ENCODE peak calls at places on chromosomes 2 and 18, in seven cellular contexts. L is fibroblast of the aortic adventitia, D is dorsolateral prefrontal cortex, U is tibial artery, T is AG04450, H is cardiac muscle cell, X is lower lobe of right lung. R is an unnamed sample.

GRCh38 chr2:121248766-121249343 is 36.1 kb downstream of the TFCP2L1 start:
- DNase-seq in H (no peak), D (no peak), T (no peak), U (peak), X (no peak), L (no peak), R (no peak)

GRCh38 chr2:128379021-128380005 is 60.6 kb upstream of the HS6ST1 start:
- DNase-seq in U (peak), L (peak), H (no peak), T (peak), D (peak), X (peak), R (peak)

GRCh38 chr2:171281116-171281515 is 120.4 kb upstream of the TLK1 start:
- DNase-seq in H (no peak), X (no peak), L (no peak), T (no peak), U (no peak), D (no peak), R (no peak)

GRCh38 chr2:148493822-148494563 is 150.6 kb upstream of the EPC2 start:
- DNase-seq in U (no peak), D (no peak), T (no peak), L (no peak), X (no peak), H (no peak), R (no peak)

GRCh38 chr2:190882831-190883582 is 2.4 kb downstream of the GLS start:
- DNase-seq in T (no peak), H (no peak), X (no peak), U (no peak), D (no peak), L (peak), R (no peak)

GRCh38 chr18:77059294-77059916 is 73.2 kb downstream of the MBP start:
- DNase-seq in H (peak), X (no peak), L (peak), U (no peak), T (no peak), D (no peak), R (peak)

GRCh38 chr18:52694804-52695203 is 354.8 kb downstream of the DCC start:
- DNase-seq in T (no peak), L (no peak), H (no peak), D (no peak), X (no peak), U (no peak), R (peak)

GRCh38 chr2:99072556-99072955 is 69.0 kb upstream of the C2orf15 start:
- DNase-seq in X (no peak), L (no peak), U (no peak), T (no peak), D (no peak), H (peak), R (no peak)

GRCh38 chr18:63022429-63023022 is 297.0 kb downstream of the BCL2 start:
- DNase-seq in T (no peak), H (peak), X (no peak), L (no peak), D (no peak), U (no peak), R (peak)

GRCh38 chr18:62384610-62385097 is 59.5 kb downstream of the TNFRSF11A start:
- DNase-seq in L (peak), U (no peak), H (no peak), T (no peak), X (no peak), D (no peak), R (peak)

GRCh38 chr2:231515603-231516002 is 14.6 kb downstream of the NMUR1 start:
- DNase-seq in U (no peak), X (no peak), H (no peak), D (no peak), L (no peak), T (no peak), R (no peak)

GRCh38 chr2:47070920-47071824 is 83.9 kb downstream of the STPG4 start:
- DNase-seq in H (no peak), X (peak), D (peak), L (peak), T (peak), U (peak), R (peak)

GRCh38 chr2:12155308-12156061 is 409.1 kb downstream of the LPIN1 start:
- DNase-seq in X (no peak), D (no peak), H (no peak), U (no peak), L (peak), T (peak), R (no peak)

GRCh38 chr2:158953454-158953853 is 15.0 kb upstream of the TANC1 start:
- DNase-seq in D (no peak), T (no peak), U (no peak), H (no peak), X (no peak), L (peak), R (no peak)

GRCh38 chr18:67385455-67385854 is 131.1 kb downstream of the DSEL start:
- DNase-seq in U (no peak), T (no peak), D (no peak), X (no peak), H (no peak), L (peak), R (no peak)

GRCh38 chr2:37569986-37570688 is 101.3 kb downstream of the CDC42EP3 start:
- DNase-seq in T (no peak), X (no peak), L (peak), D (no peak), H (no peak), U (no peak), R (no peak)

GRCh38 chr18:76394780-76395476 is 100.1 kb downstream of the ZNF516 start:
- DNase-seq in U (no peak), X (no peak), H (no peak), T (no peak), D (no peak), L (peak), R (peak)

GRCh38 chr2:27233341-27233740 is 16.2 kb downstream of the CAD start:
- DNase-seq in T (no peak), U (no peak), L (no peak), H (no peak), D (no peak), X (no peak), R (no peak)

GRCh38 chr2:214126135-214126534 is 284.7 kb upstream of the VWC2L start:
- DNase-seq in H (no peak), X (no peak), U (no peak), T (no peak), L (peak), D (no peak), R (no peak)

GRCh38 chr2:169452080-169452479 is 27.2 kb upstream of the BBS5 start:
- DNase-seq in X (no peak), U (no peak), L (peak), T (no peak), D (no peak), H (peak), R (no peak)

GRCh38 chr18:9757851-9758587 is 49.9 kb downstream of the RAB31 start:
- DNase-seq in X (no peak), T (no peak), D (no peak), H (no peak), U (no peak), L (peak), R (no peak)

GRCh38 chr2:209525834-209526281 is 102.0 kb downstream of the MAP2 start:
- DNase-seq in D (no peak), H (no peak), X (no peak), U (no peak), T (peak), L (peak), R (no peak)

GRCh38 chr2:121633463-121633862 is 15.8 kb downstream of the CLASP1 start:
- DNase-seq in H (peak), D (no peak), T (no peak), U (no peak), L (no peak), X (no peak), R (no peak)

GRCh38 chr2:125713533-125713932 is 942.4 kb upstream of the GYPC start:
- DNase-seq in L (no peak), H (no peak), D (no peak), U (no peak), T (no peak), X (no peak), R (no peak)

GRCh38 chr2:29228276-29228675 is 113.1 kb downstream of the CLIP4 start:
- DNase-seq in H (no peak), D (no peak), X (no peak), U (no peak), T (no peak), L (peak), R (no peak)

GRCh38 chr2:147450661-147451060 is 394.2 kb upstream of the ACVR2A start:
- DNase-seq in D (no peak), U (no peak), T (no peak), L (no peak), H (no peak), X (no peak), R (no peak)

GRCh38 chr2:54371461-54372065 is 84.6 kb upstream of the SPTBN1 start:
- DNase-seq in D (peak), T (no peak), X (no peak), H (no peak), L (no peak), U (no peak), R (no peak)

GRCh38 chr2:215355801-215356200 is 43.9 kb downstream of the ATIC start:
- DNase-seq in X (no peak), U (no peak), H (no peak), T (no peak), L (peak), D (no peak), R (no peak)

GRCh38 chr2:148303166-148303565 is 282.3 kb downstream of the MBD5 start:
- DNase-seq in H (no peak), D (no peak), X (no peak), L (no peak), U (no peak), T (no peak), R (no peak)

GRCh38 chr2:179579744-179580143 is 281.7 kb downstream of the ZNF385B start:
- DNase-seq in D (no peak), X (no peak), T (no peak), L (no peak), U (no peak), H (no peak), R (no peak)

GRCh38 chr2:201698588-201699226 is at the start of gene MPP4:
- DNase-seq in X (no peak), U (no peak), T (no peak), H (no peak), L (peak), D (no peak), R (no peak)

GRCh38 chr18:60892441-60892840 is 440.8 kb upstream of the CDH20 start:
- DNase-seq in H (no peak), U (no peak), L (peak), T (no peak), X (no peak), D (no peak), R (no peak)

DNA sequence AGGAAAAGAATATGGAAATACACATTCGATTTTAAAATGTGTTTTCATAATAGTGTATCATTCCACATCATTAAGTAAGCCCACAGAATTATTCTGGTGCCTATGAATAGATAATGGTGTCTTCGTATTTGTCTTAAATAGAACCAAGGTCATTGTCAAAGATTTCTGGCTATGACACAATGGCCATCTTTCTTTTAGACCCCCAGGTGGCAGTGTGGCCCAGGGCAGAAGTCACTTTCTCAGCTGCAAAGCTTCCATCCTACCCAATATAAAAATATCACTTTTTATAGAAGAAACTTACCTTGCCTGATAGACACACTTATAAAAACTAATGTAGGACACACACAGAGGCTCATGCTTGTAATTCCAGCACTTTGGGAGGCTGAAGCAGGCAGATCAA is 57.5 kb downstream of the ZRANB3 start:
- DNase-seq in L (peak), H (peak), D (no peak), X (no peak), U (no peak), T (no peak), R (peak)
- TF ChIP-seq CTCF in L (peak), H (peak), D (peak), X (peak), U (peak), T (peak), R (peak)

DNA sequence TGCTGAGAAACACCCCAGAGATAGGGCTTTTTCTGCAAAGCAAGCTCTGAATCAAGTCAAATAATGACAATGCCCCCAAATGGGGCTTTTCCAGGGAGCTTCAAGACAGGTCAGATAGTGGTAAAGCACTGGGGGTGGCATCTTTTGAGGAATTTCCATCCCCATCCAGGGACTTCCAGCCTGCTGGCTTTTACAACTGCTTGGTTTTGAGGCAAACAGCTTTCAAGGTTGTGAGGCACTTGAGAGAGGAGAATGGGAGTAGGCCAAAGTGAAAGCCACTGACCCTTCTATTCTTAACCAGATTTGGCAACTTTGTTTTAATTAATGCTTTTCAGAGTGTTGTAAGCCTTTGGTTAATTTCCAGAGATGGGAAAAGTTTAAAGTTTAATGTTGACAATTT is 762.0 kb upstream of the POU3F3 start:
- DNase-seq in H (no peak), U (no peak), T (no peak), D (no peak), X (no peak), L (no peak), R (peak)
- TF ChIP-seq CTCF in H (no peak), U (no peak), T (no peak), D (no peak), X (no peak), L (no peak), R (no peak)

GRCh38 chr2:200658278-200658864 is 72.6 kb downstream of the AOX1 start:
- DNase-seq in T (no peak), X (no peak), H (no peak), D (no peak), L (peak), U (no peak), R (peak)
- TF ChIP-seq CTCF in T (no peak), X (no peak), H (no peak), D (no peak), L (no peak), U (no peak), R (no peak)

DNA sequence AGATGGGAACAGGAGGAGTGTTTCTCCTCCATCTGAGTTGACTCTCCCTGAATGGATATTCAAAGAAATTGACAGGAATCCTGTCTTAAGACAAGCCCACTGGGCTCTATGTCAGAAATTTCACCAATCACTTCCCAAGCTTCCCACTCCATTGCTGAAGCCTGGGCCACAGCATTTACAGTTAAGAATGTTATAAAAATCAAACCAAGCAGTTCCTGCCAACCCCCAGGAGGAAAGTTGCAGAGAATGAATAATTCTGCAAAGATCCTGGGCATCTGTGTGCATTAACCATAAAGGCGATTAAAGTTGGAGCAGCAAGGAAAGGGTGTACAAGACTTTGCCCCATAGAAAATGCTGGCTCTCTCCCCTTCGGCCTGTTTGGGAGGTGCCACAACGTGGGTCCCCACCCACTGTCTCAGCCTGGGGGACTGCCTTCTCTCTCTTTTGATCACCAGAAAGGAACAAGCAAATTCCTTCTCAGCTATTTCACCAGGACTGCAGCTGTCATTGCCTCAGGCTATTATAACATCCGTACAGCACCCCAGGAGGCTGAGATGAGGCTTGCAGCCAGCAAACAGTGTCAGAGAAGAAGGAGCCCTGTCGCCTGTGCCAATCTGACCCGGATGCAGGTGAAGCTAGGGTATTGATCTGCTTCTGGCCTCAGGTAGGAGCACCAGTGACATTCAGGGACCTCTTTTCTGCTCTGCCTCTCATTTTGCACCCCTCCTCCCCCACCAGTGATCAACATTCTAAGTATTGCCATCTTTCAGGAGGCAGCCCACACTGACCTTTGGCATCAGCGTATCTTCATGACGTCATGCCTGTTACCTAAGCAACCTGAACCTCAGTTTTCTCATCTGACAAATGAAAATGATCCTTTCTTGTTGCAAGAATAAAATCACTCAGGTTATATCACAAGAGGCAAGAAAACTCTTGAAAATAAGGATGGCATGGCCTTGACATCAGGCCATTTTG is 219.0 kb downstream of the SH3BP4 start:
- DNase-seq in L (peak), T (peak), D (no peak), H (peak), X (no peak), U (no peak), R (no peak)
- TF ChIP-seq CTCF in L (peak), T (peak), D (no peak), H (peak), X (no peak), U (no peak), R (no peak)

DNA sequence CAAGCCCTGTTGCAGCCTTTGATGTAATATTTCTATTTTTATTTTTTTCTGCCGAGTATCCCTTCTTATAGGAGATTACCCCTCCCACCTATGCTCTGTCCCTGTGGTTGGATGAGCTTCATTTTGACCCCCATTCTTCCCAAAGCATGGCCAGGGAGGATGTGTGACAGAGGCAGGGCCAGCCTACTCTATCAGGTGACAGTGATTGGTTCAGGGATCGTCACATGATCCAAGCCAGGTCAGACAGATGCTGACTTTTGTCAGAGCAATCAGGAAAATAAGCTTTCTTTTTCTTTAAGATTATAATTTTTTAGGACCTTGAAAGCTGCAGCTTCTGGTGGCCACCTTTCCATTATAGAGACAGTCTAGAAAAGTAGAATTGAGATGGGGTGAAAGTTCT is 314.3 kb downstream of the NUP35 start:
- DNase-seq in U (no peak), H (no peak), L (no peak), X (no peak), T (no peak), D (no peak), R (no peak)
- TF ChIP-seq CTCF in U (no peak), H (no peak), L (no peak), X (no peak), T (no peak), D (no peak), R (no peak)

DNA sequence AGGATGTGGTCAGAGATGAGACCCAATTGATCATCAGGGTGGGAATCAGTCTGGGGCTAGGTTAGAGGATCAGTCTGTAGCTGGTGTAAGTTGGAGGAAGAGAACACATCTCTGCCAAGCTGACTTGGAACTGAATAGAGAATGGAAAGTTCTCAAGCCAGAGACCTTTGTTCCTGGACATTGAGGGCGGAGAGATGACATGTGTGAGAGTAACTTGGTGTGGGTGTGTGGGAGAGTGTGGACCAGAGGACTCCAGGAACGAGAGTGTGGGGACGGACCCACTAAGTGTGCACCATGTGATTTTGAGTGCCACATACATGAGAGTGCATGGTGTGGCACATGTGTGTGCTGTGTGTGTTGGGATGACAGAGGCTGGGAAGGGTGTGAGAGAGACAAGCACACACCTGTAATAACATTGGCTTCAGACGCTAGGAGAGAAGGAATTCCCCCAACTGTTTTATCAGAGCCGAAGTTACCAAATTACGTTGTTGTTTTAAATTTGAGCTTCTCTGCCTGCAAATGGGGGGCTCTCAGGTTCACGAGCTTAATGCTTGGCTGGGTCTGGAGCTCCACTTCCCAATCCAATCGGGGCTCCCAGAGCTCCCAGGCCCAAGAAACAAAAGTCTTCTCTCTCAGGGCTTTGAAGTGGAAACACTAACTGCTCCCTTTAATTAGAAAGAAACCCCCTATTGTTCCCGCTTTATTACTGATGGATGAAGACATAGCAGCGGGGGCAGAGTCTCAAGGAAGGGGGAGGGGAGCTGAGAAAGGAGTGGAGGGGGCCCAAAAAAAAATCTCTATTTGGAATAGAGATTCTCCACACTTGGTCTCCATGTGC is 15.8 kb upstream of the PKDCC start:
- DNase-seq in L (no peak), X (no peak), T (no peak), U (no peak), H (no peak), D (no peak), R (no peak)
- TF ChIP-seq CTCF in L (no peak), X (no peak), T (no peak), U (no peak), H (no peak), D (no peak), R (no peak)

DNA sequence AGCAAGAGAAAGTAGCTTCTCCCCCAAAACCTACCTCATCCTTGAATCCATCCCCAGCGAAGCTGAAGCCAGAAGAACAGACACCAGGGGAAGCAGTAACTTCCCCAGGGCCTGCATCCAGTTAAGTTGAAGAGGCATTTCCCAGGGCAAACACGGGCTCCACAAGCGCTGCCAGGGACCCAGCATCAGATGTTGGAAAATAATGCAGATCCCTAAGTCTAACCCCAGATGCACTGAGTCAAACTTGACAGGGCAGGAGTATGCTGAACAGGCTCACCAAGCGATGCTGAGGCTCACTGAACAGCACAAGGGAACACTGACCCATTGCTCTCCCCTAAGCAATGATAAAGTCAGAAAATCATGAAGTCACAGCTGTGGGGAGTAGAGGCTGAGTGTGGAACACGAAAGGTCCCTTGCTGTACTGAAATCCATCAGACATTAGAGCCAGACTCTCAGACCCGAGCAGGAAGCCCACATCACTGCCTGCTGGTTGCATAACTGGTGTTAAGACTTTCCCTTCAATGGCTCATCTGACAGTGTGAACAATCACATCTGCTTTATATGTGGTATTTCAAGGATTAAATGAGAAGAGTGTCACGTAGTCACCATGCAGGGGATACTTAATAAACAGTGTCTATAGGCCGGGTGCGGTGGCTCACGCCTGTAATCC is 36.3 kb downstream of the TNS1 start:
- DNase-seq in L (peak), T (no peak), H (no peak), D (peak), U (peak), X (peak), R (no peak)
- TF ChIP-seq CTCF in L (no peak), T (no peak), H (no peak), D (no peak), U (no peak), X (no peak), R (no peak)